ENCODE peak calls at places on chromosomes 11 and 22, in eight cellular contexts. A, F, U, K, L, Z, E and P are unnamed samples.

GRCh38 chr11:2774173-2775082 is 74.6 kb upstream of the KCNQ1OT1 start:
- DNase-seq in F (no peak), Z (no peak), A (no peak), U (no peak), E (no peak), L (peak; percentile 19), K (peak; percentile 23), P (no peak)

GRCh38 chr11:82730286-82730685 is 3.4 kb downstream of the FAM181B start:
- DNase-seq in L (no peak), K (no peak), E (no peak), A (no peak), Z (no peak), F (no peak), U (no peak), P (no peak)

GRCh38 chr11:3086114-3086513 is 28.9 kb upstream of the CARS1 start:
- DNase-seq in U (no peak), Z (no peak), A (no peak), F (no peak), E (no peak), K (no peak), L (no peak), P (peak; percentile 24)

GRCh38 chr11:72807021-72807693 is 7.1 kb upstream of the ATG16L2 start:
- DNase-seq in Z (peak; percentile 86), E (no peak), K (no peak), U (no peak), A (peak; percentile 46), L (no peak), F (no peak), P (peak; percentile 82)

GRCh38 chr11:99934008-99934407 is 753.1 kb upstream of the ARHGAP42 start:
- DNase-seq in Z (no peak), A (no peak), U (no peak), K (no peak), L (no peak), E (no peak), F (no peak), P (no peak)

GRCh38 chr22:43381693-43382092 is 30.1 kb upstream of the MPPED1 start:
- DNase-seq in K (no peak), F (no peak), Z (no peak), E (no peak), U (no peak), A (peak; percentile 4), L (no peak), P (peak; percentile 71)

GRCh38 chr11:108466405-108466804 is 924 bp downstream of the C11orf65 start:
- DNase-seq in E (no peak), K (no peak), A (no peak), Z (no peak), U (no peak), F (no peak), L (no peak), P (peak; percentile 6)

GRCh38 chr11:14518820-14519219 is 1.4 kb downstream of the PSMA1 start:
- DNase-seq in A (no peak), K (no peak), L (no peak), U (no peak), F (no peak), Z (no peak), E (no peak), P (no peak)

GRCh38 chr11:55902308-55902707 is 12.1 kb downstream of the OR5W2 start:
- DNase-seq in A (no peak), U (no peak), L (no peak), E (no peak), Z (no peak), K (no peak), F (no peak), P (no peak)

GRCh38 chr11:10993640-10994039 is 135.8 kb upstream of the ZBED5 start:
- DNase-seq in L (no peak), E (no peak), U (no peak), F (no peak), K (no peak), Z (no peak), A (no peak), P (no peak)

GRCh38 chr11:34558211-34558610 is 44.6 kb upstream of the ELF5 start:
- DNase-seq in E (no peak), A (no peak), L (no peak), K (no peak), F (no peak), U (no peak), Z (no peak), P (no peak)

GRCh38 chr22:49528420-49528720 is 299.3 kb downstream of the BRD1 start:
- DNase-seq in L (no peak), U (no peak), E (no peak), F (no peak), A (no peak), Z (no peak), K (no peak), P (no peak)

GRCh38 chr11:86623041-86623621 is 49.3 kb downstream of the ME3 start:
- DNase-seq in L (no peak), A (no peak), K (no peak), Z (no peak), E (no peak), F (no peak), U (no peak), P (no peak)

GRCh38 chr22:40951795-40952602 is 821 bp downstream of the RBX1 start:
- DNase-seq in A (peak; percentile 15), Z (no peak), E (no peak), L (no peak), F (no peak), K (no peak), U (no peak), P (no peak)

GRCh38 chr11:69715446-69715845 is 11.6 kb upstream of the FGF19 start:
- DNase-seq in K (no peak), L (no peak), F (no peak), E (no peak), Z (no peak), A (no peak), U (no peak), P (no peak)

GRCh38 chr11:69716891-69717747 is 13.3 kb upstream of the FGF19 start:
- DNase-seq in A (no peak), Z (no peak), E (no peak), L (no peak), U (no peak), K (no peak), F (no peak), P (no peak)

GRCh38 chr11:69718912-69719311 is 15.1 kb upstream of the FGF19 start:
- DNase-seq in A (no peak), U (no peak), Z (no peak), E (no peak), K (no peak), F (no peak), L (no peak), P (no peak)

GRCh38 chr11:69716099-69716498 is 12.3 kb upstream of the FGF19 start:
- DNase-seq in K (no peak), A (no peak), U (no peak), L (no peak), E (no peak), F (no peak), Z (no peak), P (no peak)

DNA sequence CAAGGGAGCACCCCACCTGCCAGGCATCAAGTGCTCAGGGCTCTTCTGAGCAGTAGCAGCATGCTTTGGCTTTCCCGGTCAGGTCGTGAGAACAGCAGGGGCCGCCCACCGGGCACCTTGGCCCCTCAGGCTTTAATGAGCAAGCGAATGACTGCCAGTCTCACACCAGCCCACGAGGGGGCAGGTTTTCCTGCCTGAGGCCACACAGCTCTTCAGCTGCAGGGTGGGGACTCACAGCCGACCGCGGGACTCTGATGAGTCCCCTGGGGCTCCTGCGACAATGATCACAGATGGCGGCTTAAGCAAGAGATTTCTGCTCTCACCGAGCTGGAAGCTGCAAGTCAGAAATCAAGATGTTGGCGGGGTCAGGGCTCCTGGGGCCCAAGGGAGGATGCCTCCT is 14.3 kb upstream of the FGF19 start:
- DNase-seq in L (no peak), K (no peak), U (peak; percentile 72), Z (peak; percentile 38), F (no peak), E (no peak), A (peak; percentile 23), P (peak; percentile 93)
- TF ChIP-seq CTCF in L (no peak), K (no peak), U (peak; percentile 64), Z (peak; percentile 43), F (peak; percentile 24), E (no peak), A (peak; percentile 65), P (peak; percentile 89)

GRCh38 chr22:39089928-39090327 is 7.1 kb upstream of the APOBEC3H start:
- DNase-seq in E (no peak), K (no peak), L (no peak), Z (no peak), A (no peak), U (peak; percentile 19), F (no peak), P (no peak)
- H3K4me3 ChIP-seq in E (no peak overlapping the region), K (no peak overlapping the region), L (no peak overlapping the region), Z (no peak overlapping the region), A (no peak overlapping the region), U (no peak overlapping the region), F (no peak overlapping the region), P (no peak overlapping the region)

DNA sequence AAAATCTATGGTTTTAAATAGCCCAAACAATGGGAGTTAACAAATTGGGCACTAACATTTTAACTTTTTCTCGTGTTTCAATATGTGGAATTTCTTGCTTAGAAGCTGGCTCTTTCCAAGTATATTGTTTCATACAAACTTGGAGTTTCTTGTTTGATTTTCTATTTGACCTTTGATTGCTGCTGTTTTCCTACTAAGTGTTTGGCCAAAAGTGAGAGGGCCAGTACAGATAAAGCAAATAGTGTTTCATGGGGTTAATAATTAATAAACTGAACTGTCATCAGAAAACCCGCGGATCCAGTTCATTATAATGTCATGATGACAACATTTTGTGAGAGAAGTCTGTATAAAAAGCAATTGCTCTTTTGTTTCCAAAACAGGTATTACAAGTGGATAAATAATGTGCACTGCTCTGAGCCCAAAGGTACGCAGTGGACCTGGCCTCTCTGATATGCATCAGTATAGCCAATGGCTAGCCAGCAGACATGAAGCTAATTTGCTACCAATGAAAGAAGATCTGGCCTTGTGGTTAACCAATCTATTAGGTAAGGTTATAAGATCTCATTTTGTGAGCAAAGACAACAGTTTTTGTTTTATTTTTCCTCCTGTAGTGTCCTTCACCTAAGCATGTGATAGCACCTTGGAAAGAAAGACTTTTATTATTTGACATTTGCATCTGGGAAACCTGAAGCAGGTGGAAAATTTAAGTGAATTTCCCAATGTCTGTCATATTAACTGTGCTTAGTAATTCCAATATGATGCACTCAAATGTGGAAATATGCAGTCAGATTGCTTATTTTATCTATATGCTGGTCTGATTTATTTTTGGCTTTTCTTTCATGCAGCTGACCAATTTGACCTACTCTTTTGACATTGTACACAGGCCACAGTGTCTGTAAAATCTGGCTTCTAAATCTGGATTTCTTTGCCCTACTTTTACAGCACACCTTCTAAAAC is 8.3 kb downstream of the GAS2 start:
- DNase-seq in U (no peak), L (no peak), A (no peak), F (no peak), K (peak; percentile 31), E (no peak), Z (peak; percentile 4), P (no peak)
- TF ChIP-seq POLR2A in U (no peak), L (no peak), A (no peak), F (no peak), K (no peak), E (no peak), Z (no peak), P (no peak)

DNA sequence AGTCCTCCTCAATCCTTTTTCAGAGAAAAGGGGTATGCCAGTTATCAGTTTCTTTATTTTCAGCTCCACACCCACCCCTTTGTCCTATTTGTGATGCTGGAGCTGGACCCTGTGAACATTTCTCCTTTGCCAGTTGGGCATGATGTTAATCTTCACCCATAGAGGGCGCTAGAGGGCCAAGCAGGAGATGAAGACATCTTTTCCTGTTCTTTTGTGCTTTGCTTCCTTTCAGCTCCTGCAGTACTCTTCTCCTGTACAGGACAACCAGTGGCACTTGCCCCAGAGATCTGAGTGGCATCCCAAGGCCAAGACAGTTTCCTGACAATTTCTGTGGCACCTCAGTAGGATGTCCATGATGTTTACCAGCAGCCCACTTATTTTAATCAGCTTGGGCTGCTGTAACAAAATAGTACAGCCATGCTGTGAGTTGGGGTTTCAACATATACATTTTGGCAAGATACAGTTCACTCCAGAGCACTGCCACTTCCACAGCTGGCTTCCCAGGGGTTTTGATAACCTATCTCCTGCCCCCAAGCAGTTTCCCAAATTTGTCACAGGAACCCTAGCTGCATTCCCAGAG is 4.6 kb downstream of the SAA2 start:
- DNase-seq in Z (peak; percentile 80), L (peak; percentile 79), U (peak; percentile 61), A (peak; percentile 72), K (peak; percentile 71), F (no peak), E (no peak), P (peak; percentile 77)
- TF ChIP-seq CTCF in Z (peak; percentile 77), L (peak; percentile 57), U (peak; percentile 79), A (peak; percentile 83), K (peak; percentile 35), F (peak; percentile 50), E (peak; percentile 24), P (peak; percentile 65)